ENCODE peak calls at places on chromosome 2, in seven cellular contexts. One of them, this sample, is unnamed.

GRCh38 chr2:122451040-122451439 is 695.6 kb downstream of the TSN start:
- DNase-seq in Panc1: no peak
- DNase-seq in nephron progenitor cell: no peak
- DNase-seq in cardiac muscle cell: peak; percentile 8
- DNase-seq in psoas muscle: no peak
- DNase-seq in Calu3: no peak
- DNase-seq in left ventricle myocardium inferior: no peak
- DNase-seq in this sample: no peak

GRCh38 chr2:242031481-242032019 is 162.0 kb downstream of the RTP5 start:
- DNase-seq in psoas muscle: no peak
- DNase-seq in nephron progenitor cell: no peak
- DNase-seq in cardiac muscle cell: no peak
- DNase-seq in Calu3: no peak
- DNase-seq in Panc1: no peak
- DNase-seq in left ventricle myocardium inferior: no peak
- DNase-seq in this sample: peak; percentile 60

GRCh38 chr2:234502285-234502918 is 5.5 kb upstream of the ARL4C start:
- DNase-seq in cardiac muscle cell: no peak
- DNase-seq in psoas muscle: no peak
- DNase-seq in nephron progenitor cell: no peak
- DNase-seq in Calu3: peak; percentile 24
- DNase-seq in left ventricle myocardium inferior: no peak
- DNase-seq in Panc1: no peak
- DNase-seq in this sample: no peak

GRCh38 chr2:143426296-143426695 is 297.1 kb downstream of the ARHGAP15 start:
- DNase-seq in Calu3: no peak
- DNase-seq in nephron progenitor cell: no peak
- DNase-seq in psoas muscle: no peak
- DNase-seq in Panc1: no peak
- DNase-seq in cardiac muscle cell: no peak
- DNase-seq in left ventricle myocardium inferior: no peak
- DNase-seq in this sample: no peak

GRCh38 chr2:79131687-79132086 is 11.4 kb downstream of the REG1A start:
- DNase-seq in Calu3: no peak
- DNase-seq in left ventricle myocardium inferior: no peak
- DNase-seq in cardiac muscle cell: no peak
- DNase-seq in Panc1: no peak
- DNase-seq in nephron progenitor cell: no peak
- DNase-seq in psoas muscle: no peak
- DNase-seq in this sample: no peak

GRCh38 chr2:65700004-65700651 is 267.7 kb upstream of the SPRED2 start:
- DNase-seq in nephron progenitor cell: no peak
- DNase-seq in cardiac muscle cell: no peak
- DNase-seq in psoas muscle: no peak
- DNase-seq in Panc1: no peak
- DNase-seq in Calu3: no peak
- DNase-seq in left ventricle myocardium inferior: no peak
- DNase-seq in this sample: no peak

GRCh38 chr2:71685073-71685848 is 231.9 kb downstream of the DYSF start:
- DNase-seq in left ventricle myocardium inferior: no peak
- DNase-seq in Calu3: no peak
- DNase-seq in psoas muscle: peak; percentile 73
- DNase-seq in nephron progenitor cell: no peak
- DNase-seq in cardiac muscle cell: no peak
- DNase-seq in Panc1: no peak
- DNase-seq in this sample: no peak

GRCh38 chr2:5690718-5691658 is 1.2 kb upstream of the SOX11 start:
- DNase-seq in cardiac muscle cell: peak; percentile 91
- DNase-seq in psoas muscle: no peak
- DNase-seq in Calu3: no peak
- DNase-seq in nephron progenitor cell: peak; percentile 83
- DNase-seq in Panc1: no peak
- DNase-seq in left ventricle myocardium inferior: no peak
- DNase-seq in this sample: no peak

GRCh38 chr2:1571477-1572417 is 158.5 kb downstream of the TPO start:
- DNase-seq in Panc1: no peak
- DNase-seq in left ventricle myocardium inferior: no peak
- DNase-seq in nephron progenitor cell: no peak
- DNase-seq in psoas muscle: no peak
- DNase-seq in cardiac muscle cell: no peak
- DNase-seq in Calu3: no peak
- DNase-seq in this sample: no peak

GRCh38 chr2:238920601-238921001 is 72.7 kb downstream of the TWIST2 start:
- DNase-seq in nephron progenitor cell: no peak
- DNase-seq in cardiac muscle cell: no peak
- DNase-seq in Calu3: no peak
- DNase-seq in Panc1: no peak
- DNase-seq in psoas muscle: no peak
- DNase-seq in left ventricle myocardium inferior: no peak
- DNase-seq in this sample: no peak

GRCh38 chr2:161414385-161415040 is 1.6 kb upstream of the TBR1 start:
- DNase-seq in psoas muscle: peak; percentile 29
- DNase-seq in cardiac muscle cell: peak; percentile 67
- DNase-seq in left ventricle myocardium inferior: no peak
- DNase-seq in nephron progenitor cell: peak; percentile 67
- DNase-seq in Calu3: peak; percentile 51
- DNase-seq in Panc1: no peak
- DNase-seq in this sample: no peak

GRCh38 chr2:18435425-18436037 is 124.9 kb downstream of the RDH14 start:
- DNase-seq in left ventricle myocardium inferior: no peak
- DNase-seq in nephron progenitor cell: peak; percentile 53
- DNase-seq in Calu3: peak; percentile 46
- DNase-seq in cardiac muscle cell: peak; percentile 73
- DNase-seq in psoas muscle: no peak
- DNase-seq in Panc1: peak; percentile 43
- DNase-seq in this sample: peak; percentile 32

GRCh38 chr2:176160251-176161040 is 3.3 kb downstream of the HOXD3 start:
- DNase-seq in Panc1: no peak
- DNase-seq in nephron progenitor cell: peak; percentile 61
- DNase-seq in left ventricle myocardium inferior: no peak
- DNase-seq in psoas muscle: no peak
- DNase-seq in Calu3: no peak
- DNase-seq in cardiac muscle cell: no peak
- DNase-seq in this sample: no peak

GRCh38 chr2:3639015-3639630 is 18.9 kb upstream of the ALLC start:
- DNase-seq in left ventricle myocardium inferior: no peak
- DNase-seq in Calu3: no peak
- DNase-seq in cardiac muscle cell: no peak
- DNase-seq in nephron progenitor cell: no peak
- DNase-seq in Panc1: no peak
- DNase-seq in psoas muscle: no peak
- DNase-seq in this sample: no peak

GRCh38 chr2:54573532-54573915 is 117.4 kb downstream of the SPTBN1 start:
- DNase-seq in Calu3: no peak
- DNase-seq in left ventricle myocardium inferior: no peak
- DNase-seq in cardiac muscle cell: no peak
- DNase-seq in nephron progenitor cell: no peak
- DNase-seq in Panc1: no peak
- DNase-seq in psoas muscle: no peak
- DNase-seq in this sample: no peak

GRCh38 chr2:86226780-86227520 is 27.7 kb downstream of the MRPL35 start:
- DNase-seq in left ventricle myocardium inferior: no peak
- DNase-seq in Panc1: no peak
- DNase-seq in nephron progenitor cell: no peak
- DNase-seq in Calu3: no peak
- DNase-seq in cardiac muscle cell: no peak
- DNase-seq in psoas muscle: no peak
- DNase-seq in this sample: no peak

GRCh38 chr2:96074156-96074555 is 39.4 kb upstream of the GPAT2 start:
- DNase-seq in Panc1: no peak
- DNase-seq in Calu3: no peak
- DNase-seq in nephron progenitor cell: no peak
- DNase-seq in left ventricle myocardium inferior: no peak
- DNase-seq in psoas muscle: no peak
- DNase-seq in cardiac muscle cell: no peak
- DNase-seq in this sample: no peak

GRCh38 chr2:118056165-118056534 is 32.1 kb upstream of the INSIG2 start:
- DNase-seq in Panc1: no peak
- DNase-seq in psoas muscle: no peak
- DNase-seq in cardiac muscle cell: no peak
- DNase-seq in nephron progenitor cell: no peak
- DNase-seq in left ventricle myocardium inferior: no peak
- DNase-seq in Calu3: no peak
- DNase-seq in this sample: no peak

GRCh38 chr2:48343571-48344440 is 186.1 kb upstream of the STON1 start:
- DNase-seq in Calu3: no peak
- DNase-seq in cardiac muscle cell: no peak
- DNase-seq in Panc1: peak; percentile 60
- DNase-seq in nephron progenitor cell: no peak
- DNase-seq in psoas muscle: no peak
- DNase-seq in left ventricle myocardium inferior: no peak
- DNase-seq in this sample: no peak

GRCh38 chr2:214989187-214989586 is 149.2 kb downstream of the ABCA12 start:
- DNase-seq in psoas muscle: no peak
- DNase-seq in nephron progenitor cell: no peak
- DNase-seq in cardiac muscle cell: no peak
- DNase-seq in Panc1: no peak
- DNase-seq in left ventricle myocardium inferior: no peak
- DNase-seq in Calu3: no peak
- DNase-seq in this sample: no peak

GRCh38 chr2:236579746-236580315 is 10.2 kb downstream of the ACKR3 start:
- DNase-seq in left ventricle myocardium inferior: no peak
- DNase-seq in Panc1: no peak
- DNase-seq in psoas muscle: no peak
- DNase-seq in nephron progenitor cell: no peak
- DNase-seq in Calu3: no peak
- DNase-seq in cardiac muscle cell: no peak
- DNase-seq in this sample: no peak

GRCh38 chr2:96408631-96409542 is 73.3 kb downstream of the NCAPH start:
- DNase-seq in Calu3: peak; percentile 61
- DNase-seq in cardiac muscle cell: no peak
- DNase-seq in left ventricle myocardium inferior: peak; percentile 80
- DNase-seq in nephron progenitor cell: no peak
- DNase-seq in Panc1: no peak
- DNase-seq in psoas muscle: no peak
- DNase-seq in this sample: no peak

GRCh38 chr2:55883339-55883738 is 40.2 kb downstream of the EFEMP1 start:
- DNase-seq in cardiac muscle cell: no peak
- DNase-seq in Panc1: no peak
- DNase-seq in psoas muscle: peak; percentile 32
- DNase-seq in nephron progenitor cell: no peak
- DNase-seq in left ventricle myocardium inferior: peak; percentile 34
- DNase-seq in Calu3: no peak
- DNase-seq in this sample: no peak

GRCh38 chr2:61775956-61776570 is 77.8 kb downstream of the FAM161A start:
- DNase-seq in psoas muscle: no peak
- DNase-seq in left ventricle myocardium inferior: no peak
- DNase-seq in Panc1: no peak
- DNase-seq in Calu3: no peak
- DNase-seq in nephron progenitor cell: no peak
- DNase-seq in cardiac muscle cell: no peak
- DNase-seq in this sample: no peak

GRCh38 chr2:209368406-209368805 is 55.4 kb upstream of the MAP2 start:
- DNase-seq in nephron progenitor cell: no peak
- DNase-seq in Panc1: no peak
- DNase-seq in psoas muscle: no peak
- DNase-seq in cardiac muscle cell: no peak
- DNase-seq in left ventricle myocardium inferior: no peak
- DNase-seq in Calu3: peak; percentile 35
- DNase-seq in this sample: no peak

GRCh38 chr2:120923426-120923825 is 187.8 kb downstream of the GLI2 start:
- DNase-seq in psoas muscle: no peak
- DNase-seq in Calu3: no peak
- DNase-seq in cardiac muscle cell: no peak
- DNase-seq in left ventricle myocardium inferior: no peak
- DNase-seq in nephron progenitor cell: no peak
- DNase-seq in Panc1: no peak
- DNase-seq in this sample: no peak

GRCh38 chr2:27086722-27087446 is at the start of gene KHK:
- DNase-seq in cardiac muscle cell: peak; percentile 53
- DNase-seq in left ventricle myocardium inferior: peak; percentile 61
- DNase-seq in psoas muscle: no peak
- DNase-seq in Panc1: no peak
- DNase-seq in nephron progenitor cell: peak; percentile 58
- DNase-seq in Calu3: peak; percentile 41
- DNase-seq in this sample: no peak
- TF ChIP-seq CTCF in cardiac muscle cell: no peak
- TF ChIP-seq CTCF in left ventricle myocardium inferior: peak; percentile 33
- TF ChIP-seq CTCF in psoas muscle: no peak
- TF ChIP-seq CTCF in Panc1: no peak
- TF ChIP-seq CTCF in nephron progenitor cell: no peak
- TF ChIP-seq CTCF in Calu3: peak; percentile 4
- TF ChIP-seq CTCF in this sample: peak; percentile 51

GRCh38 chr2:211860224-211860623 is 678.4 kb downstream of the ERBB4 start:
- DNase-seq in left ventricle myocardium inferior: no peak
- DNase-seq in nephron progenitor cell: no peak
- DNase-seq in Calu3: no peak
- DNase-seq in psoas muscle: no peak
- DNase-seq in Panc1: no peak
- DNase-seq in cardiac muscle cell: no peak
- DNase-seq in this sample: no peak

DNA sequence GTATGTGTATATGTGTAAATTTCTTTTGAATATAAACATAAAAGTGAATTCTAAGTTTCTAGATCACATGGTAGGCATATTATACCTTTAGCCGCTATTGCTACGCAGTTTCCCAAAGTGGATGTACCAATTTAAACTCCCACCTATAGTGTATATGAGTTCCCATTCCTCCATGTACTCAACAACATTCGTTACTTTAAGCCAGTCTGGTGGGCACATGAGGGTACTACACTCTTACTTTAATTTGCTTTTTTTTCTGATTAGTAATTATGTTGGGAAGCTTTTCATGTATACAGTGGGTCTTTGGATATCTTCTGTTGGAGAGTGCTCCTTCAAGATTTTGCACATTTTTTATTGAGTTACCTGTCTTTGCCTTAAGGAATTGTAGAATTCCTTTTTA is 683.8 kb downstream of the ERBB4 start:
- DNase-seq in left ventricle myocardium inferior: no peak
- DNase-seq in Calu3: no peak
- DNase-seq in Panc1: no peak
- DNase-seq in psoas muscle: no peak
- DNase-seq in cardiac muscle cell: no peak
- DNase-seq in nephron progenitor cell: no peak
- DNase-seq in this sample: no peak
- TF ChIP-seq CTCF in left ventricle myocardium inferior: no peak
- TF ChIP-seq CTCF in Calu3: no peak
- TF ChIP-seq CTCF in Panc1: no peak
- TF ChIP-seq CTCF in psoas muscle: no peak
- TF ChIP-seq CTCF in cardiac muscle cell: no peak
- TF ChIP-seq CTCF in nephron progenitor cell: peak; percentile 13
- TF ChIP-seq CTCF in this sample: no peak

GRCh38 chr2:64609229-64609994 is 44.3 kb downstream of the SERTAD2 start:
- DNase-seq in left ventricle myocardium inferior: peak; percentile 71
- DNase-seq in Panc1: no peak
- DNase-seq in nephron progenitor cell: peak; percentile 74
- DNase-seq in cardiac muscle cell: peak; percentile 62
- DNase-seq in psoas muscle: peak; percentile 66
- DNase-seq in Calu3: peak; percentile 78
- DNase-seq in this sample: peak; percentile 60
- TF ChIP-seq CTCF in left ventricle myocardium inferior: peak; percentile 55
- TF ChIP-seq CTCF in Panc1: peak; percentile 94
- TF ChIP-seq CTCF in nephron progenitor cell: no peak
- TF ChIP-seq CTCF in cardiac muscle cell: no peak
- TF ChIP-seq CTCF in psoas muscle: peak; percentile 67
- TF ChIP-seq CTCF in Calu3: peak; percentile 23
- TF ChIP-seq CTCF in this sample: peak; percentile 26

DNA sequence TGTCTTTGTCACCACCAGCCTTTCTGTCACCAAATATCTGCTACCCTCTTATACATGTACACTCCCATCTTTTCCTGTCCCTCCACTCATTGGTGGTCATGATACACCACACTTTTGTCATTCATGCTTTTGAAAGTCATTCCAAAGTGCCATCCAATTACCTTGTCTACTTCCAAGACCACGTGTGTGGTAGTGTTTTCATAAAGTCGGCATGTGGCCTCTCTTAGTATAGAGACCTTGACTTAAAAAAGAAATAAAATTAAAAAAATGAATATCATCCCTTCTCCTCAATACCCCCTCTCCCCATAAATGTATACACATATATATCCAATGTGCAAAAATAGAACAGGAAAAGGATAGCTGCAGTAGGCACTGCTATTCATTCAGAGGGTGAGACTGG is 271.4 kb downstream of the CNTNAP5 start:
- DNase-seq in Calu3: no peak
- DNase-seq in Panc1: no peak
- DNase-seq in psoas muscle: no peak
- DNase-seq in left ventricle myocardium inferior: no peak
- DNase-seq in cardiac muscle cell: no peak
- DNase-seq in nephron progenitor cell: no peak
- DNase-seq in this sample: no peak
- TF ChIP-seq CTCF in Calu3: no peak
- TF ChIP-seq CTCF in Panc1: no peak
- TF ChIP-seq CTCF in psoas muscle: no peak
- TF ChIP-seq CTCF in left ventricle myocardium inferior: no peak
- TF ChIP-seq CTCF in cardiac muscle cell: no peak
- TF ChIP-seq CTCF in nephron progenitor cell: no peak
- TF ChIP-seq CTCF in this sample: no peak